ENCODE peak calls at places on chromosomes 7 and 10, in four cellular contexts. C is right lobe of liver, R is RWPE1, K is mammary epithelial cell. B is an unnamed sample.
A peak's percentile ranks its signal among the peaks of the same experiment; 100 is the strongest.

GRCh38 chr10:72906446-72906845 is 12.9 kb downstream of the OIT3 start:
- DNase-seq in C (no peak), R (no peak), K (peak; percentile 7), B (no peak)

GRCh38 chr7:95330194-95331003 is 6.1 kb upstream of the PON1 start:
- DNase-seq in C (no peak), R (no peak), K (no peak), B (peak; percentile 34)

GRCh38 chr10:43350139-43350538 is 21.3 kb upstream of the FXYD4 start:
- DNase-seq in C (no peak), R (no peak), K (no peak), B (no peak)

GRCh38 chr7:151251328-151251925 is 2.9 kb upstream of the SMARCD3 start:
- DNase-seq in C (no peak), R (peak; percentile 44), K (peak; percentile 33), B (peak; percentile 24)

GRCh38 chr7:27102578-27103442 is at the start of gene HOXA2:
- DNase-seq in C (no peak), R (no peak), K (peak; percentile 80), B (peak; percentile 86)

GRCh38 chr7:123749537-123749857 is 694 bp upstream of the WASL start:
- DNase-seq in C (peak; percentile 63), R (peak; percentile 64), K (peak; percentile 79), B (no peak)

GRCh38 chr10:101718681-101719275 is 23.8 kb upstream of the FBXW4 start:
- DNase-seq in C (no peak), R (no peak), K (no peak), B (no peak)

GRCh38 chr10:69838853-69839252 is 37.1 kb downstream of the COL13A1 start:
- DNase-seq in C (no peak), R (peak; percentile 24), K (no peak), B (peak; percentile 72)

GRCh38 chr10:78258303-78259030 is 224.8 kb downstream of the RPS24 start:
- DNase-seq in C (no peak), R (no peak), K (no peak), B (no peak)

GRCh38 chr7:7100432-7100849 is 81.9 kb upstream of the C1GALT1 start:
- DNase-seq in C (no peak), R (peak; percentile 81), K (peak; percentile 96), B (no peak)

GRCh38 chr7:95686109-95686508 is 86.2 kb upstream of the DYNC1I1 start:
- DNase-seq in C (peak; percentile 62), R (no peak), K (peak; percentile 34), B (peak; percentile 64)

GRCh38 chr7:1710936-1711335 is 40.9 kb downstream of the ELFN1 start:
- DNase-seq in C (no peak), R (no peak), K (no peak), B (no peak)

GRCh38 chr10:43573250-43574034 is 974 bp downstream of the ZNF239 start:
- DNase-seq in C (no peak), R (no peak), K (no peak), B (no peak)

GRCh38 chr10:74799840-74800239 is 26.6 kb upstream of the KAT6B start:
- DNase-seq in C (no peak), R (peak; percentile 36), K (peak; percentile 94), B (peak; percentile 98)

GRCh38 chr10:16965740-16966447 is 148.7 kb upstream of the RSU1 start:
- DNase-seq in C (no peak), R (peak; percentile 82), K (peak; percentile 97), B (peak; percentile 91)

GRCh38 chr7:116953372-116953726 is at the start of gene ST7:
- DNase-seq in C (no peak), R (peak; percentile 57), K (peak; percentile 73), B (peak; percentile 73)

GRCh38 chr7:67489881-67490280 is 493.2 kb downstream of the TYW1 start:
- DNase-seq in C (no peak), R (no peak), K (no peak), B (no peak)

GRCh38 chr10:61761825-61762217 is 99.1 kb downstream of the CABCOCO1 start:
- DNase-seq in C (no peak), R (no peak), K (peak; percentile 52), B (no peak)

GRCh38 chr10:71014021-71014782 is 125.8 kb upstream of the PCBD1 start:
- DNase-seq in C (no peak), R (no peak), K (no peak), B (no peak)
- H3K27ac ChIP-seq in C (no peak overlapping the region), R (no peak overlapping the region), K (no peak overlapping the region), B (no peak overlapping the region)

DNA sequence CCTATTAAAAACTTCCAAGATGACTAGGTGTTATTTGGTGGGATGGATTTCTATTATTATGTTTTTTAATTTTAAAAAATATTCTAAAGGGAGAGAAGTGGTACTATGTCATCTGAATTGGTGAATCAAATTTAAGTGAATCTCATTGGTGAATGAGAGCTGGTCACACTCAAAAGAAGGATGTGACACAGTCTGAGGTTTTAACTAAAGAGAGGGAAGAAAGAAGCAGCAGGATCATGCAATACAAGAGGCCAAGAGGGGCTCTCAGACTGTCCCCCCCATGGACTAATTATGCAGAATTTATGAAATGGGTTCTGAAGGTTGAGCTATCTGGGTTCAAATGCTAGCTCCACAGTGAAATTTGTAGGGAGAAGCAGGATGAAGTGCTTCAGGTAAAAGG is 16.2 kb downstream of the MACC1 start:
- DNase-seq in C (no peak), R (no peak), K (no peak), B (no peak)
- H3K27ac ChIP-seq in C (no peak overlapping the region), R (no peak overlapping the region), K (no peak overlapping the region), B (no peak overlapping the region)

DNA sequence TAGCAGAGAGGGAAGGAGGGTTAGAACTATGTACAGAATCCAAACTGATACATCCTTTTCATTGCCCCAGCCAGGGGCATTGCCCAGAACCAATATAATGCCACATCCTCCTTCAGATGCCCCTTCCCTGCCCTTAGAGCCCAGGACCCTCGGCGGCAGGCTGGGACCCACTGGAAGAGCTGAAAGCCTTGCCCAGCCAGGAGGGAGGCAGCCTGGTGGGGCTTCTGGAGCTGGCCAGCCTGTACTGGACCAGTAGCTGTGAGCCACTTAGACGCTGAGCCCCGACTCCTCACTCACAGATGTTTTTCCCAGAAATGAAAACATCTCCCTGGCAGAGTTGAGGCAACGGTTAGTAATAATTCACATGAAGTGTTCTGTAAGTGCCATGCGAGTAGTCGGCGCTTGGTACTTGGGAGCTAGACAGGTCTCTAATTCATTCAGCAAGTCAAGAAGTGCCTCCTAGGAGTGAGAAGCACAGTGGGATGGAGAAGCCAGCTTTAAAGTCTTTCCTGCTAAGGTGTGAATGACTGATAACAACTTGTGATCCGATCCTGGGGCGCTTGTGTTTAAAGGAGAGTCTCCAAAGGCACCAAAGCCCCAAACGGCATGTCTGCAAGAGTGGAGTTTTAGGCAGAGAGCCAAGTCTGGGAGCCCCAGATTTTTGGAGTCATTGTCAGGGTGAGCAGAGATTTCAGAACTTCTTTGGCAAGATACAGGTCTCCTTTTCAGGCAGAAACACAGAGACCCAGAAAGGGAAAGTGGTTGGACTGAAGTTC is 9.8 kb downstream of the VSIR start:
- DNase-seq in C (no peak), R (no peak), K (no peak), B (no peak)
- H3K27ac ChIP-seq in C (no peak overlapping the region), R (peak overlapping the region; percentile 45), K (no peak overlapping the region), B (no peak overlapping the region)

GRCh38 chr7:74718336-74718735 is 55.5 kb upstream of the NCF1 start:
- DNase-seq in C (no peak), R (no peak), K (peak; percentile 5), B (peak; percentile 24)
- H3K27ac ChIP-seq in C (no peak overlapping the region), R (no peak overlapping the region), K (no peak overlapping the region), B (peak overlapping the region; percentile 40)

GRCh38 chr10:104233817-104234216 is 1.7 kb upstream of the CFAP43 start:
- DNase-seq in C (no peak), R (no peak), K (no peak), B (no peak)
- H3K27ac ChIP-seq in C (no peak overlapping the region), R (no peak overlapping the region), K (no peak overlapping the region), B (no peak overlapping the region)